ENCODE peak calls at places on chromosomes 5 and 9, in five cellular contexts. K is H1, O is GM23248, E is HepG2, J is neuronal stem cell. P is an unnamed sample.

GRCh38 chr9:124801356-124801755 is 24.4 kb downstream of the OLFML2A start:
- DNase-seq in J (no peak), E (no peak), K (no peak), O (no peak), P (no peak)

GRCh38 chr9:111198936-111199335 is 131.1 kb downstream of the OR2K2 start:
- DNase-seq in O (peak; percentile 11), E (no peak), J (no peak), K (no peak), P (no peak)

GRCh38 chr5:127072861-127073846 is at the start of gene C5orf63:
- DNase-seq in O (peak; percentile 61), E (peak; percentile 61), J (no peak), K (no peak), P (no peak)

GRCh38 chr5:128632264-128632663 is 94.2 kb upstream of the FBN2 start:
- DNase-seq in O (no peak), K (no peak), J (no peak), E (no peak), P (no peak)

GRCh38 chr9:23220957-23221356 is 605.1 kb downstream of the ELAVL2 start:
- DNase-seq in K (no peak), E (no peak), J (no peak), O (no peak), P (no peak)

GRCh38 chr5:175652741-175653663 is 4.9 kb upstream of the HRH2 start:
- DNase-seq in J (no peak), E (no peak), O (no peak), K (no peak), P (no peak)

GRCh38 chr9:36818965-36819870 is 214.8 kb downstream of the PAX5 start:
- DNase-seq in J (peak; percentile 42), O (no peak), E (no peak), K (peak; percentile 56), P (peak; percentile 69)

GRCh38 chr9:91773166-91773565 is 176.9 kb downstream of the ROR2 start:
- DNase-seq in O (no peak), K (no peak), J (no peak), E (no peak), P (no peak)

GRCh38 chr9:93679536-93680444 is 103.4 kb downstream of the PHF2 start:
- DNase-seq in J (no peak), E (no peak), O (no peak), K (peak; percentile 45), P (no peak)

GRCh38 chr9:109776391-109776790 is 3.6 kb upstream of the PALM2AKAP2 start:
- DNase-seq in J (no peak), E (no peak), O (no peak), K (no peak), P (no peak)

GRCh38 chr9:88801214-88801796 is 190.0 kb upstream of the S1PR3 start:
- DNase-seq in O (peak; percentile 42), J (no peak), E (no peak), K (no peak), P (no peak)

GRCh38 chr9:110738982-110739381 is 70.4 kb downstream of the MUSK start:
- DNase-seq in K (no peak), E (no peak), J (no peak), O (no peak), P (no peak)

GRCh38 chr5:168356592-168356991 is 65.1 kb downstream of the WWC1 start:
- DNase-seq in K (no peak), E (no peak), J (no peak), O (no peak), P (no peak)

GRCh38 chr9:70832487-70832886 is 288.9 kb downstream of the TRPM3 start:
- DNase-seq in E (no peak), J (no peak), K (no peak), O (peak; percentile 41), P (no peak)

GRCh38 chr5:1027631-1028441 is 19.2 kb downstream of the NKD2 start:
- DNase-seq in O (no peak), E (no peak), K (no peak), J (no peak), P (no peak)

GRCh38 chr9:106639873-106640568 is 222.9 kb upstream of the ZNF462 start:
- DNase-seq in E (no peak), O (no peak), J (no peak), K (no peak), P (no peak)

GRCh38 chr5:128667751-128668150 is 129.7 kb upstream of the FBN2 start:
- DNase-seq in E (no peak), K (no peak), O (no peak), J (no peak), P (no peak)

GRCh38 chr5:62308439-62308838 is 2.4 kb downstream of the KIF2A start:
- DNase-seq in J (no peak), O (no peak), K (no peak), E (no peak), P (no peak)

GRCh38 chr5:62309107-62309506 is 3.1 kb downstream of the KIF2A start:
- DNase-seq in K (no peak), J (no peak), E (no peak), O (no peak), P (no peak)

GRCh38 chr5:62306494-62307363 is 723 bp downstream of the KIF2A start:
- DNase-seq in E (no peak), O (peak; percentile 74), J (no peak), K (no peak), P (peak; percentile 63)

GRCh38 chr5:62305715-62306493 is at the start of gene KIF2A:
- DNase-seq in J (peak; percentile 92), E (peak; percentile 76), O (peak; percentile 96), K (peak; percentile 90), P (peak; percentile 98)

DNA sequence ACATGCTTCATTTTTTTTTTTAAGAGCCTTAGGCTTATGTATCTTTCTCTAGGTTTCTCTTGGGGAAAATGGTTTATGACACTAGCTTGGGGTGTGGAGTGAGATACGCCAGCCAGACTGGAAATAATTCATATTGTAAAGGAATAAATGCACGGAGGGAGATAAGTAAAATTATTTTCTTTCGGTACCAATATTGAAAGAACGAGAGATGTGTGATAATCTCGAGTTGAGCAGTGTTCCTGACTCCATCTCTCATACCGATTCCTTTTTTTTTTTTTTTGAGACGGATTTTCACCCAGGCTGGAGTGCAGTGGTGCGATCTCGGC is 1.3 kb downstream of the KIF2A start:
- DNase-seq in J (no peak), E (no peak), K (no peak), O (no peak), P (no peak)
- H2AFZ ChIP-seq in J (peak overlapping the region; percentile 90), E (no peak overlapping the region), K (no peak overlapping the region), O (peak overlapping the region; percentile 98), P (no peak overlapping the region)

GRCh38 chr9:33227013-33227398 is 13.0 kb upstream of the SPINK4 start:
- DNase-seq in O (no peak), J (no peak), K (no peak), E (no peak), P (no peak)
- H2AFZ ChIP-seq in O (no peak overlapping the region), J (no peak overlapping the region), K (no peak overlapping the region), E (no peak overlapping the region), P (no peak overlapping the region)

GRCh38 chr9:136688274-136689107 is 1.2 kb upstream of the AGPAT2 start:
- DNase-seq in O (no peak), J (no peak), E (no peak), K (peak; percentile 49), P (no peak)

GRCh38 chr9:136686534-136686793 is 793 bp downstream of the AGPAT2 start:
- DNase-seq in O (no peak), E (no peak), K (peak; percentile 68), J (no peak), P (no peak)

GRCh38 chr9:136686794-136687711 is at the start of gene AGPAT2:
- DNase-seq in J (no peak), E (no peak), K (peak; percentile 71), O (peak; percentile 73), P (peak; percentile 68)

GRCh38 chr9:136689108-136689460 is 1.8 kb upstream of the AGPAT2 start:
- DNase-seq in J (no peak), K (peak; percentile 39), O (no peak), E (no peak), P (no peak)

GRCh38 chr9:136687721-136688223 is 515 bp upstream of the AGPAT2 start:
- DNase-seq in J (no peak), E (no peak), O (peak; percentile 24), K (peak; percentile 68), P (no peak)
- H2AFZ ChIP-seq in J (no peak overlapping the region), E (no peak overlapping the region), O (peak overlapping the region; percentile 58), K (no peak overlapping the region), P (no peak overlapping the region)

GRCh38 chr9:87107072-87107471 is 159.8 kb upstream of the GAS1 start:
- DNase-seq in E (no peak), K (no peak), O (no peak), J (no peak), P (peak; percentile 53)
- H2AFZ ChIP-seq in E (no peak overlapping the region), K (no peak overlapping the region), O (no peak overlapping the region), J (no peak overlapping the region), P (no peak overlapping the region)

DNA sequence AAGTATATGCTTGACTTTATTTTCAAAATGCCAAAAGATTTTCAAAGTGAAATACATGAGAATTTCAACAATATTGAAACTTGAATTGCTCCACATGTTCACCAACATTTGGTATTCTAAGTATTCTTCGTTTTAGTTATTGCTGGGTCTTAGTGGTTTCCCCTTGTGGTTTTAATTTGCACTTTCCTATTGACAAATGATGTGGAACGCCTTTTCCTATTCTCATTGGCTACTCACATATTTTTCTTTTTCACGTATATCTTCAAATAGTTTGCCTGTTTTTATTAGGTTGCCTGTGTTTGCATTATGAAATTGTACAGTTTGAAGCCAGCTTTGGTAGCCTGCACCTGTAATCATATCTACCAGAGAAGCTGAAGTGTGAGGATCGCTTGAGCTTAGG is 405.7 kb upstream of the IRX2 start:
- DNase-seq in K (no peak), E (no peak), J (no peak), O (no peak), P (no peak)
- H2AFZ ChIP-seq in K (no peak overlapping the region), E (no peak overlapping the region), J (no peak overlapping the region), O (no peak overlapping the region), P (no peak overlapping the region)

GRCh38 chr5:111254613-111255012 is 30.4 kb downstream of the CAMK4 start:
- DNase-seq in E (no peak), J (no peak), O (peak; percentile 19), K (no peak), P (no peak)

GRCh38 chr5:111251941-111252340 is 27.8 kb downstream of the CAMK4 start:
- DNase-seq in J (no peak), O (peak; percentile 58), K (no peak), E (no peak), P (no peak)

GRCh38 chr5:111256128-111256527 is 31.9 kb downstream of the CAMK4 start:
- DNase-seq in J (no peak), E (no peak), K (no peak), O (no peak), P (no peak)

GRCh38 chr5:111248571-111248970 is 24.4 kb downstream of the CAMK4 start:
- DNase-seq in E (no peak), O (no peak), J (no peak), K (no peak), P (no peak)

GRCh38 chr5:111252799-111253564 is 28.8 kb downstream of the CAMK4 start:
- DNase-seq in K (no peak), E (no peak), O (no peak), J (no peak), P (no peak)
- H2AFZ ChIP-seq in K (no peak overlapping the region), E (no peak overlapping the region), O (no peak overlapping the region), J (no peak overlapping the region), P (no peak overlapping the region)

P was measured in neural progenitor cell.